ENCODE peak calls at places on chromosomes 12 and 14, in ten cellular contexts. J, Z, B, G, S, U, T, A, R and M are unnamed samples.

GRCh38 chr12:56257491-56258067 is 605 bp downstream of the ANKRD52 start:
- DNase-seq in J (no peak), Z (peak; percentile 36), B (no peak), G (peak; percentile 7), S (no peak), U (no peak), T (no peak), A (no peak), R (no peak), M (no peak)

GRCh38 chr12:7927470-7927869 is 8.5 kb downstream of the SLC2A3 start:
- DNase-seq in J (no peak), Z (no peak), B (no peak), G (no peak), S (no peak), U (no peak), T (no peak), A (no peak), R (no peak), M (no peak)

GRCh38 chr14:99541677-99542470 is 60.7 kb downstream of the CCNK start:
- DNase-seq in J (peak; percentile 71), Z (no peak), B (no peak), G (no peak), S (no peak), U (no peak), T (no peak), A (no peak), R (no peak), M (no peak)

GRCh38 chr12:86660488-86661171 is 404.4 kb upstream of the MGAT4C start:
- DNase-seq in J (no peak), Z (peak; percentile 18), B (peak; percentile 53), G (no peak), S (no peak), U (no peak), T (no peak), A (no peak), R (no peak), M (no peak)

GRCh38 chr14:55160989-55161388 is 30.4 kb downstream of the DLGAP5 start:
- DNase-seq in J (no peak), Z (peak; percentile 72), B (no peak), G (peak; percentile 46), S (no peak), U (peak; percentile 4), T (no peak), A (no peak), R (peak; percentile 54), M (no peak)

GRCh38 chr12:132797820-132798570 is 30.7 kb downstream of the GOLGA3 start:
- DNase-seq in J (no peak), Z (no peak), B (no peak), G (no peak), S (no peak), U (no peak), T (no peak), A (no peak), R (no peak), M (no peak)

GRCh38 chr12:119730381-119730780 is 62.4 kb downstream of the PRKAB1 start:
- DNase-seq in J (peak; percentile 58), Z (no peak), B (no peak), G (no peak), S (no peak), U (no peak), T (no peak), A (no peak), R (no peak), M (no peak)

GRCh38 chr14:91252901-91253794 is 8.6 kb upstream of the GPR68 start:
- DNase-seq in J (no peak), Z (no peak), B (no peak), G (no peak), S (no peak), U (no peak), T (no peak), A (peak; percentile 63), R (no peak), M (no peak)

GRCh38 chr12:2277492-2278153 is 224.8 kb downstream of the CACNA1C start:
- DNase-seq in J (no peak), Z (no peak), B (no peak), G (no peak), S (no peak), U (no peak), T (no peak), A (no peak), R (no peak), M (no peak)

GRCh38 chr12:124867389-124867930 is 3.8 kb upstream of the SCARB1 start:
- DNase-seq in J (peak; percentile 78), Z (peak; percentile 62), B (no peak), G (no peak), S (no peak), U (no peak), T (no peak), A (no peak), R (no peak), M (no peak)

GRCh38 chr14:91835920-91836843 is 31.2 kb downstream of the TC2N start:
- DNase-seq in J (peak; percentile 77), Z (peak; percentile 20), B (no peak), G (peak; percentile 91), S (peak; percentile 92), U (peak; percentile 80), T (peak; percentile 90), A (peak; percentile 92), R (peak; percentile 14), M (peak; percentile 91)

GRCh38 chr12:30197392-30198047 is 413.8 kb upstream of the TMTC1 start:
- DNase-seq in J (no peak), Z (peak; percentile 31), B (no peak), G (no peak), S (no peak), U (peak; percentile 1), T (no peak), A (no peak), R (no peak), M (no peak)

GRCh38 chr12:18242380-18243089 is 18.8 kb upstream of the PIK3C2G start:
- DNase-seq in J (no peak), Z (no peak), B (no peak), G (no peak), S (no peak), U (no peak), T (no peak), A (no peak), R (no peak), M (no peak)

GRCh38 chr12:94435511-94435927 is 24.1 kb downstream of the CEP83 start:
- DNase-seq in J (no peak), Z (peak; percentile 9), B (no peak), G (no peak), S (no peak), U (no peak), T (no peak), A (no peak), R (no peak), M (no peak)

GRCh38 chr14:90495357-90496276 is 98.8 kb downstream of the CALM1 start:
- DNase-seq in J (peak; percentile 72), Z (peak; percentile 87), B (peak; percentile 31), G (no peak), S (peak; percentile 12), U (no peak), T (peak; percentile 54), A (no peak), R (no peak), M (peak; percentile 22)

GRCh38 chr12:54662028-54662427 is 13.9 kb upstream of the DCD start:
- DNase-seq in J (no peak), Z (no peak), B (no peak), G (no peak), S (no peak), U (no peak), T (no peak), A (no peak), R (no peak), M (no peak)

GRCh38 chr12:48189331-48190125 is 6.1 kb downstream of the CCDC184 start:
- DNase-seq in J (peak; percentile 96), Z (peak; percentile 88), B (peak; percentile 57), G (peak; percentile 68), S (peak; percentile 63), U (peak; percentile 66), T (peak; percentile 65), A (no peak), R (peak; percentile 87), M (peak; percentile 48)

GRCh38 chr14:62162998-62163589 is 400.9 kb downstream of the SNAPC1 start:
- DNase-seq in J (peak; percentile 58), Z (peak; percentile 69), B (peak; percentile 14), G (peak; percentile 76), S (no peak), U (peak; percentile 73), T (no peak), A (no peak), R (peak; percentile 64), M (no peak)

GRCh38 chr12:65720136-65720535 is 104.1 kb upstream of the HMGA2 start:
- DNase-seq in J (no peak), Z (peak; percentile 61), B (no peak), G (no peak), S (no peak), U (no peak), T (no peak), A (no peak), R (no peak), M (no peak)

GRCh38 chr12:105275997-105276760 is 40.2 kb upstream of the APPL2 start:
- DNase-seq in J (no peak), Z (no peak), B (no peak), G (peak; percentile 18), S (no peak), U (no peak), T (no peak), A (no peak), R (peak; percentile 23), M (no peak)

GRCh38 chr14:71139058-71139946 is 232.0 kb downstream of the PCNX1 start:
- DNase-seq in J (peak; percentile 78), Z (peak; percentile 66), B (no peak), G (peak; percentile 17), S (peak; percentile 45), U (peak; percentile 10), T (peak; percentile 51), A (no peak), R (peak; percentile 31), M (peak; percentile 48)

GRCh38 chr12:1606021-1606622 is 11.7 kb upstream of the FBXL14 start:
- DNase-seq in J (peak; percentile 97), Z (peak; percentile 87), B (peak; percentile 92), G (peak; percentile 72), S (peak; percentile 59), U (no peak), T (peak; percentile 31), A (peak; percentile 94), R (peak; percentile 70), M (no peak)

GRCh38 chr14:57747036-57747435 is 118.9 kb downstream of the SLC35F4 start:
- DNase-seq in J (peak; percentile 72), Z (no peak), B (no peak), G (no peak), S (no peak), U (no peak), T (no peak), A (no peak), R (no peak), M (no peak)

GRCh38 chr14:26597136-26598080 is at the start of gene NOVA1:
- DNase-seq in J (peak; percentile 54), Z (peak; percentile 42), B (no peak), G (peak; percentile 42), S (no peak), U (peak; percentile 65), T (no peak), A (peak; percentile 42), R (peak; percentile 91), M (no peak)

GRCh38 chr12:65670775-65671174 is 153.5 kb upstream of the HMGA2 start:
- DNase-seq in J (no peak), Z (no peak), B (no peak), G (no peak), S (no peak), U (no peak), T (no peak), A (no peak), R (no peak), M (no peak)